ENCODE peak calls at places on chromosomes 1 and 21, in ten cellular contexts. P, G, D, A, I, S, X, Q, V and R are unnamed samples.

GRCh38 chr1:31564606-31564989 is 11.7 kb upstream of the TINAGL1 start:
- DNase-seq in P (no peak), G (no peak), D (no peak), A (no peak), I (no peak), S (no peak), X (no peak), Q (no peak), V (no peak), R (no peak)

GRCh38 chr1:116916002-116916401 is 6.3 kb downstream of the PTGFRN start:
- DNase-seq in P (no peak), G (no peak), D (no peak), A (no peak), I (no peak), S (no peak), X (no peak), Q (no peak), V (no peak), R (no peak)

GRCh38 chr1:217049081-217049480 is 325.9 kb upstream of the ESRRG start:
- DNase-seq in P (no peak), G (no peak), D (no peak), A (no peak), I (no peak), S (no peak), X (no peak), Q (no peak), V (no peak), R (no peak)

GRCh38 chr1:9343269-9343668 is 50.6 kb downstream of the SPSB1 start:
- DNase-seq in P (no peak), G (no peak), D (no peak), A (no peak), I (no peak), S (no peak), X (no peak), Q (no peak), V (no peak), R (no peak)

GRCh38 chr1:37723390-37724078 is 31.2 kb downstream of the CDCA8 start:
- DNase-seq in P (no peak), G (no peak), D (no peak), A (no peak), I (no peak), S (no peak), X (no peak), Q (no peak), V (no peak), R (no peak)

GRCh38 chr1:214337015-214337414 is 56.1 kb downstream of the SMYD2 start:
- DNase-seq in P (no peak), G (no peak), D (no peak), A (no peak), I (no peak), S (no peak), X (no peak), Q (no peak), V (no peak), R (no peak)

GRCh38 chr1:30476476-30476875 is 246.9 kb downstream of the MATN1 start:
- DNase-seq in P (no peak), G (no peak), D (no peak), A (no peak), I (no peak), S (no peak), X (no peak), Q (no peak), V (no peak), R (no peak)

GRCh38 chr1:31815752-31816484 is at the start of gene SPOCD1:
- DNase-seq in P (no peak), G (peak; percentile 81), D (peak; percentile 86), A (peak; percentile 91), I (peak; percentile 83), S (peak; percentile 83), X (peak; percentile 42), Q (peak; percentile 90), V (peak; percentile 98), R (peak; percentile 76)

GRCh38 chr1:85074365-85074964 is 26.2 kb upstream of the MCOLN3 start:
- DNase-seq in P (no peak), G (no peak), D (no peak), A (no peak), I (no peak), S (no peak), X (no peak), Q (no peak), V (no peak), R (no peak)

DNA sequence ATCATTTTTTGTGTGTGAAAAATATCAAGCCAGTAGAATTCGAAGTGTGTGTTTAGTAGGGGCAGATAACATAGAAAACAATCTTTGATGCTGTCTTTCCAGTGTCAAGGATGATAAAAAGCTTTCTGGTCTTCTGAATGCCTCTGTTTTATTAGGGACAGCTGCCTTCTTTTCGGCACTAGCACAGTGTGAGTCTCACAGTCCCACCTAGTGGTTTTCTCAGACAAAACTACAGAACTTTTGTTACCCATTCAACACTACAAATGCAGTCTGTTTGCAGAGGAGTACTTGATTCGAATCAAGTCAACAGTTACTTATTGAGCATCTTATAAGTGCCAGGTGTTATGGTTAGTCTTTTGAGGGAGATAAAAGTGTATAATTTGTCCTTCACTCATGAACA is 30.6 kb upstream of the MCOLN3 start:
- DNase-seq in P (no peak), G (peak; percentile 10), D (peak; percentile 33), A (no peak), I (no peak), S (no peak), X (no peak), Q (no peak), V (no peak), R (no peak)
- TF ChIP-seq CTCF in P (peak; percentile 37), G (peak; percentile 43), D (peak; percentile 45), A (no peak), I (no peak), S (no peak), X (no peak), Q (no peak), V (peak; percentile 43), R (no peak)

DNA sequence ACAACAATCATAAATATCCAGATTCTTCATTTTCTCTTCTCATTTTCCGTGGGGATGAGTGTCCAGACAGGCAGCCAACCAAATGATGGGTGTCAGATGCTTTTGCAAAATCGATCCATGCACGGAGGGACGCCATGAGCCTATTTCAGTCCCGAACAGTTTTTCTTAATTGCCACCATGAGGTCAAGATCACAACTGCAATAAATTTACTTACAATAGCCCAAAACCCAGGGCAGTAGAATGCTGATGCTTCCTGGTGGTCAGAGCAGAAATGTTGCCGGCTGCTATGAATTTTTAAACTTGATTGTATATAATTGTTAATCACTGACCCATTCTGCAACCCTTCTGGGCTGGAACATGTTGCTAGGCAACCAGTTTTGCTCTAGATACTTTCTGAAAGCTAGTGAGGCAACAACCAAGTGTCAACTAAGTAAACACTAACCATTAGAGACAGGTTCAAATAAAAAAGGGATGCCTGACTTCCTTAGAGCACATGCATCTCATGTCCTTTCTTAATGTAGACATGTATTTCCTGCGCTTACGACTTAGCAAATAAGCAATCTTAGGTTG is 132.6 kb upstream of the TIAM1 start:
- DNase-seq in P (no peak), G (no peak), D (no peak), A (no peak), I (no peak), S (no peak), X (no peak), Q (no peak), V (no peak), R (no peak)
- H3K27ac ChIP-seq in P (no peak overlapping the region), G (no peak overlapping the region), D (no peak overlapping the region), A (no peak overlapping the region), I (no peak overlapping the region), S (no peak overlapping the region), X (no peak overlapping the region), Q (no peak overlapping the region), V (no peak overlapping the region), R (no peak overlapping the region)

GRCh38 chr1:167317463-167317862 is 96.8 kb downstream of the POU2F1 start:
- DNase-seq in P (no peak), G (no peak), D (no peak), A (no peak), I (no peak), S (no peak), X (no peak), Q (no peak), V (no peak), R (no peak)

GRCh38 chr1:167328306-167328705 is 107.6 kb downstream of the POU2F1 start:
- DNase-seq in P (no peak), G (no peak), D (no peak), A (no peak), I (no peak), S (no peak), X (no peak), Q (no peak), V (no peak), R (no peak)

GRCh38 chr1:167325151-167325550 is 104.5 kb downstream of the POU2F1 start:
- DNase-seq in P (no peak), G (no peak), D (no peak), A (no peak), I (no peak), S (no peak), X (no peak), Q (no peak), V (no peak), R (no peak)

DNA sequence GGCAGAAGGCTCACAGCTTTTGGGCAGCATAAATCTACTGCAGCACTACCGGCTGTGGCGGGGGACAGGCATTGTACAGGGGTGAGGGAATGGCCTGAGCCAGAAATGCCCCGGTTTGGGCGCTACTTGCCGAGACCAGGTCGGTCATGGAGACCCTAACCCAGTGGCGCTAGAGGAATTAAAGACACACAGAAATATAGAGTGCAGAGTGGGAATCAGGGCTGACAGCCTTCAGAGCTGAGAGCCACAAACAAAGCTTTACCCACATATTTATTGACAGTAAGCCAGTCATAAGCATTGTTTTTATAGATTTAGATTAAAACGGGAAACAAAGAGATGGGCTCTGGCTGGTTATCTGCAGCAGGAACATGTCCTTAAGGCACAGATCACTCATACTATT is 101.8 kb downstream of the POU2F1 start:
- DNase-seq in P (no peak), G (no peak), D (no peak), A (no peak), I (no peak), S (no peak), X (no peak), Q (no peak), V (no peak), R (no peak)
- H3K9me3 ChIP-seq in P (peaks cover 44% of the 10 kb centered on the region), G (no peaks in the 10 kb centered on the region), D (peaks cover 26% of the 10 kb centered on the region), A (peaks cover 42% of the 10 kb centered on the region), I (peaks cover 15% of the 10 kb centered on the region), S (peaks cover 21% of the 10 kb centered on the region), X (peaks cover 14% of the 10 kb centered on the region), Q (peaks cover 13% of the 10 kb centered on the region), V (peaks cover 31% of the 10 kb centered on the region), R (peaks cover 64% of the 10 kb centered on the region)

GRCh38 chr21:45474323-45474950 is 67.8 kb downstream of the SLC19A1 start:
- DNase-seq in P (no peak), G (no peak), D (no peak), A (no peak), I (no peak), S (no peak), X (no peak), Q (no peak), V (no peak), R (no peak)

GRCh38 chr21:45471229-45472052 is 66.5 kb downstream of the COL18A1 start:
- DNase-seq in P (no peak), G (no peak), D (peak; percentile 82), A (no peak), I (no peak), S (peak; percentile 8), X (peak; percentile 82), Q (no peak), V (no peak), R (no peak)

GRCh38 chr21:45475004-45475685 is 67.1 kb downstream of the SLC19A1 start:
- DNase-seq in P (no peak), G (no peak), D (no peak), A (no peak), I (no peak), S (no peak), X (no peak), Q (no peak), V (no peak), R (no peak)

GRCh38 chr21:45472445-45473365 is 67.7 kb downstream of the COL18A1 start:
- DNase-seq in P (no peak), G (no peak), D (no peak), A (no peak), I (no peak), S (no peak), X (no peak), Q (no peak), V (no peak), R (no peak)

DNA sequence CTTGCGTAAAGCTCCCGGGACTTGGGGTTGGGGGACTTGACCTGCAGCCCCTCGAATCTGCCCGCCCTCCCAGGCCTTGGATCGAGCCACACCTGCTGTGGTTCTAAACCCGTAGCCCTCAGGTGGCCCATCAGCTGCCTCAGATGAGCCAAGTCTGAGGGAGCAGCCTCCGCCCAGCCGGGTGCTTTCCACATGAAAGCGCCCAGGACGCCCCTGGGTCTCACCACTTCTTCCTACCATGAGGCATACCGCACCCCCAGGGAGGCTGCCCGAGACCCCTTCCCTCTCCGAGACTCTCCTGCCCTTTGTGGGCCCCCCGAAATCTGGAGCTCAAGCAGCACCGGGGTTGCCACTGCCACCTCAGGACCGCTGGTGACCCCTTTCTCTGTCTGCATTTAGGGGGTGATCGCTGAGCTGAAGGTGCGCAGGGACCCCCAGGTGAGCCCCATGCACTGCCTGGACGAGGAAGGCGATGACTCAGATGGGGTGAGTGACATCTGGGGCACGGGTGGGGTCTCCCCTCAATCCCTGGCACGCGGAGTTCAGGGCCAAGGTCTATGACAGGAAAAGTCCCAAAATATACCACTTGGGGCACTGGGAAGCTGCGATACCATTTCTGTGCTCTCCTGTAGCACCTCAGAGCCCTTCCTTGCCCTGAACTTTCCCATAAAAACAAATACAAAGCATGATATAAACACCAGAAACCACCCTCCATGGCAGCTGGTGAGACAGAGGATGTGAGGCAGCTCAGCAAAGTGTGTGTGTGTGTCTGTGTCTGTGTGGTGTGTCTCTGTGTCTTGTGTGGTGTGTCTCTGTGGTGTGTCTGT is 68.5 kb downstream of the SLC19A1 start:
- DNase-seq in P (no peak), G (no peak), D (no peak), A (no peak), I (no peak), S (no peak), X (no peak), Q (no peak), V (no peak), R (no peak)
- TF ChIP-seq CTCF in P (no peak), G (no peak), D (no peak), A (no peak), I (no peak), S (no peak), X (no peak), Q (no peak), V (no peak), R (no peak)